ENCODE peak calls at places on chromosomes 11 and 22, in seven cellular contexts. Z is sigmoid colon; F is right atrium auricular region; B is naive thymus-derived CD8-positive, alpha-beta T cell; W is neural crest cell; X is uterus; G is WTC11. V is an unnamed sample.

GRCh38 chr11:39732002-39732401 is 1727.5 kb downstream of the LRRC4C start:
- DNase-seq in B (no peak), G (no peak), F (no peak), Z (no peak), X (no peak), W (no peak), V (no peak)

GRCh38 chr11:46386674-46387073 is 4.9 kb downstream of the CHRM4 start:
- DNase-seq in X (no peak), W (no peak), Z (no peak), F (no peak), B (no peak), G (no peak), V (no peak)

GRCh38 chr11:32960553-32961164 is 55.0 kb upstream of the DEPDC7 start:
- DNase-seq in W (no peak), X (no peak), B (no peak), F (no peak), G (no peak), Z (no peak), V (peak; percentile 26)

GRCh38 chr11:69808708-69809107 is 10.5 kb downstream of the FGF3 start:
- DNase-seq in F (no peak), B (no peak), G (no peak), X (no peak), W (no peak), Z (no peak), V (peak; percentile 67)

GRCh38 chr11:20353829-20354434 is 9.6 kb upstream of the HTATIP2 start:
- DNase-seq in W (peak; percentile 49), F (no peak), G (peak; percentile 34), Z (no peak), X (no peak), B (no peak), V (peak; percentile 35)

GRCh38 chr11:104968365-104968855 is at the start of gene CASP4:
- DNase-seq in F (no peak), W (no peak), B (no peak), X (no peak), Z (no peak), G (no peak), V (no peak)

GRCh38 chr11:68125164-68125563 is 4.0 kb upstream of the CHKA start:
- DNase-seq in B (no peak), X (no peak), W (no peak), F (no peak), Z (no peak), G (no peak), V (no peak)

GRCh38 chr11:93002380-93002779 is 32.9 kb downstream of the MTNR1B start:
- DNase-seq in B (no peak), W (no peak), Z (no peak), G (no peak), X (no peak), F (no peak), V (no peak)

GRCh38 chr22:49575703-49576081 is 252.0 kb downstream of the BRD1 start:
- DNase-seq in W (no peak), X (no peak), B (no peak), Z (peak; percentile 49), G (no peak), F (no peak), V (peak; percentile 56)

GRCh38 chr11:35893796-35894475 is 49.9 kb upstream of the LDLRAD3 start:
- DNase-seq in F (no peak), W (no peak), X (no peak), B (no peak), Z (no peak), G (peak; percentile 11), V (no peak)

GRCh38 chr11:49505231-49505630 is 296.8 kb upstream of the FOLH1 start:
- DNase-seq in F (no peak), Z (no peak), W (no peak), G (no peak), B (no peak), X (no peak), V (no peak)

GRCh38 chr11:8784936-8785335 is 102.3 kb downstream of the RPL27A start:
- DNase-seq in G (no peak), Z (no peak), X (no peak), B (no peak), F (no peak), W (no peak), V (no peak)

GRCh38 chr22:35998748-35999147 is 29.9 kb downstream of the RBFOX2 start:
- DNase-seq in F (no peak), G (no peak), B (no peak), X (no peak), W (no peak), Z (no peak), V (no peak)